ENCODE peak calls at places on chromosomes 13 and 19, in five cellular contexts. D, M, E, B and A are unnamed samples.

GRCh38 chr13:36101157-36101556 is 30.0 kb downstream of the DCLK1 start:
- DNase-seq in B (no peak), E (no peak), M (no peak), D (no peak), A (no peak)

GRCh38 chr19:42228640-42229039 is 8.5 kb downstream of the ZNF526 start:
- DNase-seq in M (peak), E (no peak), B (no peak), D (no peak), A (no peak)

GRCh38 chr13:29819157-29819556 is 31.3 kb downstream of the UBL3 start:
- DNase-seq in D (no peak), E (no peak), B (no peak), M (no peak), A (no peak)

GRCh38 chr13:29802621-29803020 is 47.8 kb downstream of the UBL3 start:
- DNase-seq in B (no peak), E (no peak), D (no peak), M (no peak), A (no peak)

GRCh38 chr13:50697746-50698526 is 145.6 kb downstream of the DLEU7 start:
- DNase-seq in B (no peak), M (no peak), D (no peak), E (no peak), A (no peak)

GRCh38 chr19:5567971-5568407 is 236 bp upstream of the TINCR start:
- DNase-seq in E (no peak), M (no peak), B (no peak), D (no peak), A (no peak)

GRCh38 chr19:8641908-8642547 is 11.6 kb downstream of the NFILZ start:
- DNase-seq in E (no peak), D (no peak), B (peak), M (no peak), A (no peak)

GRCh38 chr13:30792257-30793000 is 57.1 kb downstream of the ALOX5AP start:
- DNase-seq in M (peak), D (peak), E (peak), B (peak), A (peak)

GRCh38 chr13:111314852-111315251 is 5.6 kb upstream of the TEX29 start:
- DNase-seq in D (no peak), E (no peak), M (no peak), B (no peak), A (no peak)

GRCh38 chr13:114110091-114110829 is 22.2 kb downstream of the RASA3 start:
- DNase-seq in B (peak), E (no peak), M (peak), D (no peak), A (no peak)

GRCh38 chr13:87120476-87120875 is 550.7 kb upstream of the SLITRK5 start:
- DNase-seq in E (no peak), M (no peak), D (no peak), B (no peak), A (no peak)

GRCh38 chr13:110581489-110582185 is 20.1 kb upstream of the RAB20 start:
- DNase-seq in M (no peak), D (no peak), E (no peak), B (no peak), A (no peak)

GRCh38 chr19:29269641-29270040 is 56.7 kb upstream of the UQCRFS1 start:
- DNase-seq in D (no peak), M (no peak), E (no peak), B (no peak), A (no peak)

GRCh38 chr19:51071006-51071405 is 6.1 kb upstream of the KLK13 start:
- DNase-seq in E (no peak), M (no peak), B (no peak), D (no peak), A (peak)

GRCh38 chr19:24064175-24064574 is 22.8 kb upstream of the ZNF254 start:
- DNase-seq in M (no peak), D (no peak), E (no peak), B (no peak), A (no peak)

GRCh38 chr19:35742121-35742724 is at the start of gene IGFLR1:
- DNase-seq in E (no peak), B (peak), M (peak), D (no peak), A (no peak)

GRCh38 chr19:50344661-50345318 is 15.6 kb upstream of the KCNC3 start:
- DNase-seq in D (no peak), M (no peak), E (peak), B (no peak), A (no peak)

GRCh38 chr13:112619730-112620639 is 32.0 kb upstream of the TUBGCP3 start:
- DNase-seq in E (peak), M (no peak), B (no peak), D (no peak), A (no peak)

GRCh38 chr13:60162096-60162495 is 1.6 kb downstream of the DIAPH3 start:
- DNase-seq in M (no peak), E (no peak), B (no peak), D (no peak), A (no peak)

GRCh38 chr13:47831265-47831664 is 169.8 kb downstream of the SUCLA2 start:
- DNase-seq in E (no peak), M (no peak), B (no peak), D (no peak), A (no peak)

GRCh38 chr13:84126671-84127171 is 244.4 kb upstream of the SLITRK1 start:
- DNase-seq in E (no peak), B (no peak), M (peak), D (no peak), A (no peak)

GRCh38 chr19:1251233-1251502 is 2.8 kb downstream of the MIDN start:
- DNase-seq in E (no peak), D (no peak), B (peak), M (peak), A (no peak)

GRCh38 chr13:68078874-68079273 is 848.7 kb upstream of the PCDH9 start:
- DNase-seq in E (no peak), M (no peak), D (no peak), B (no peak), A (no peak)

GRCh38 chr13:112679381-112679780 is 10.5 kb upstream of the ATP11A start:
- DNase-seq in D (no peak), M (no peak), B (no peak), E (no peak), A (no peak)

GRCh38 chr13:109785892-109786450 is 412 bp downstream of the IRS2 start:
- DNase-seq in E (no peak), D (no peak), B (peak), M (peak), A (no peak)

GRCh38 chr19:16559896-16560295 is 12.3 kb downstream of the SLC35E1 start:
- DNase-seq in E (no peak), B (no peak), M (peak), D (no peak), A (no peak)

GRCh38 chr13:63433546-63434150 is 2018.0 kb upstream of the PCDH20 start:
- DNase-seq in M (no peak), E (no peak), B (no peak), D (no peak), A (no peak)

GRCh38 chr13:21967871-21968270 is 297.0 kb downstream of the FGF9 start:
- DNase-seq in M (no peak), D (no peak), B (no peak), E (no peak), A (no peak)

GRCh38 chr13:37869756-37870488 is at the start of gene TRPC4:
- DNase-seq in B (peak), D (peak), M (peak), E (peak), A (peak)

GRCh38 chr13:99442273-99442895 is 58.9 kb upstream of the TM9SF2 start:
- DNase-seq in M (no peak), E (no peak), B (peak), D (no peak), A (no peak)

GRCh38 chr19:10332158-10332964 is 968 bp downstream of the RAVER1 start:
- DNase-seq in D (no peak), B (no peak), M (no peak), E (no peak), A (no peak)
- TF ChIP-seq CTCF in D (no peak), B (no peak), M (no peak), E (no peak), A (no peak)

GRCh38 chr13:102400619-102401125 is 1.2 kb downstream of the FGF14 start:
- DNase-seq in D (peak), M (peak), E (peak), B (peak), A (no peak)

GRCh38 chr13:102399791-102400618 is 1.8 kb downstream of the FGF14 start:
- DNase-seq in E (peak), B (peak), M (peak), D (peak), A (no peak)

GRCh38 chr13:102401305-102401704 is 543 bp downstream of the FGF14 start:
- DNase-seq in D (no peak), M (no peak), B (no peak), E (no peak), A (no peak)

GRCh38 chr13:102401755-102402154 is at the start of gene FGF14:
- DNase-seq in E (no peak), M (no peak), B (no peak), D (no peak), A (no peak)

GRCh38 chr13:102402292-102402691 is 444 bp upstream of the FGF14 start:
- DNase-seq in D (peak), M (peak), B (peak), E (peak), A (no peak)
- H3K4me3 ChIP-seq in D (no peak), M (peak), B (no peak), E (peak), A (no peak)

GRCh38 chr13:75687145-75687763 is 51.1 kb downstream of the LMO7 start:
- DNase-seq in D (no peak), E (no peak), B (no peak), M (no peak), A (peak)

GRCh38 chr13:75689686-75690085 is 53.6 kb downstream of the LMO7 start:
- DNase-seq in M (no peak), D (no peak), B (no peak), E (no peak), A (no peak)

GRCh38 chr13:75691183-75691582 is 55.1 kb downstream of the LMO7 start:
- DNase-seq in B (no peak), E (no peak), D (no peak), M (no peak), A (no peak)

GRCh38 chr13:75679459-75679858 is 43.3 kb downstream of the LMO7 start:
- DNase-seq in D (no peak), M (no peak), B (no peak), E (no peak), A (no peak)

DNA sequence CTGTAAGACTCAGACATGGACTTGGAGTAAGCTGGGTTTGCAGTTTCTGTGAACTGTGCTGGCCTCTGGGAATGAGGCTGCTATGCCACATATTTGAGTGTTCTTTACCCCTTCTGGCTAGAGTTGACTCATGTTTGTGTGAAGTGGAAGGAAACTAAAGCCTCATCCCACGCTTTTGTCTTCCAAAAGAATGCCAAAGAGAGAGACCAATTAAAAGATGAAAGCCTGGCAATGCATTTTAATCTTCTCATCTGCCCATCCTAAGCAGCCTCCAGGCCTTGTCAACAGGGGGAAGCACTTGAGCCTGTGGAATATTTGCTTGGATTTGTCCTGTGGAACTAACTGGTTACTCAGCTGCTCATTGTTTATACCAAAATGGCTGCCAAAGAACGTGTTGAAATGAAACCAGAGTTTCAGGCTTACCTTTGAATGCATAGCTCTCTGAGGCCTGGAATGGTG is 49.1 kb downstream of the LMO7 start:
- DNase-seq in D (no peak), M (no peak), B (no peak), E (no peak), A (peak)
- TF ChIP-seq CTCF in D (no peak), M (no peak), B (peak), E (no peak), A (no peak)

GRCh38 chr13:40178130-40178529 is 488.3 kb downstream of the FOXO1 start:
- DNase-seq in E (no peak), D (no peak), B (no peak), M (no peak), A (no peak)
- H3K4me3 ChIP-seq in E (no peak), D (no peak), B (no peak), M (no peak), A (no peak)